ENCODE peak calls at places on chromosomes 11 and 22, in eight cellular contexts. O is heart left ventricle, F is esophagus squamous epithelium, K is uterus, W is lower leg skin, C is ovary, A is A549, E is prostate gland. L is an unnamed sample.

GRCh38 chr11:29009426-29009825 is 901.2 kb downstream of the METTL15 start:
- DNase-seq in F (no peak), E (no peak), O (no peak), A (no peak), K (no peak), C (no peak), W (no peak), L (no peak)

GRCh38 chr11:20360650-20361049 is 2.9 kb upstream of the HTATIP2 start:
- DNase-seq in O (no peak), E (no peak), C (no peak), K (no peak), W (no peak), A (no peak), F (no peak), L (no peak)

GRCh38 chr22:23591203-23591791 is 11.2 kb upstream of the IGLL1 start:
- DNase-seq in A (peak), O (peak), E (peak), W (no peak), F (no peak), K (no peak), C (peak), L (peak)

GRCh38 chr11:102047305-102047924 is at the start of gene CFAP300:
- DNase-seq in F (peak), O (peak), A (peak), W (peak), E (peak), C (peak), K (peak), L (peak)

GRCh38 chr11:70503878-70504240 is 105.5 kb downstream of the CTTN start:
- DNase-seq in K (no peak), W (no peak), A (no peak), E (no peak), F (no peak), C (no peak), O (peak), L (no peak)

GRCh38 chr11:28760676-28761390 is 652.6 kb downstream of the METTL15 start:
- DNase-seq in O (no peak), F (no peak), C (no peak), K (no peak), E (no peak), A (no peak), W (no peak), L (no peak)

GRCh38 chr11:39786682-39787081 is 1672.8 kb downstream of the LRRC4C start:
- DNase-seq in F (no peak), E (no peak), K (no peak), O (no peak), C (no peak), A (no peak), W (no peak), L (no peak)

GRCh38 chr11:130582994-130583393 is 134.5 kb downstream of the ADAMTS15 start:
- DNase-seq in E (no peak), C (no peak), O (no peak), F (no peak), W (no peak), A (no peak), K (no peak), L (no peak)

GRCh38 chr22:46083383-46084350 is 66.7 kb upstream of the PPARA start:
- DNase-seq in O (peak), C (no peak), W (no peak), K (peak), A (no peak), F (no peak), E (no peak), L (peak)

GRCh38 chr22:22938672-22939536 is 51.3 kb downstream of the IGLL5 start:
- DNase-seq in C (no peak), A (no peak), O (peak), F (no peak), E (no peak), K (no peak), W (no peak), L (no peak)

GRCh38 chr11:9250139-9250582 is 15.0 kb downstream of the DENND5A start:
- DNase-seq in A (no peak), E (no peak), W (no peak), F (no peak), O (no peak), K (no peak), C (no peak), L (no peak)

GRCh38 chr11:57318178-57318577 is 6.6 kb downstream of the TNKS1BP1 start:
- DNase-seq in W (no peak), E (no peak), K (no peak), C (no peak), O (peak), F (no peak), A (no peak), L (no peak)

DNA sequence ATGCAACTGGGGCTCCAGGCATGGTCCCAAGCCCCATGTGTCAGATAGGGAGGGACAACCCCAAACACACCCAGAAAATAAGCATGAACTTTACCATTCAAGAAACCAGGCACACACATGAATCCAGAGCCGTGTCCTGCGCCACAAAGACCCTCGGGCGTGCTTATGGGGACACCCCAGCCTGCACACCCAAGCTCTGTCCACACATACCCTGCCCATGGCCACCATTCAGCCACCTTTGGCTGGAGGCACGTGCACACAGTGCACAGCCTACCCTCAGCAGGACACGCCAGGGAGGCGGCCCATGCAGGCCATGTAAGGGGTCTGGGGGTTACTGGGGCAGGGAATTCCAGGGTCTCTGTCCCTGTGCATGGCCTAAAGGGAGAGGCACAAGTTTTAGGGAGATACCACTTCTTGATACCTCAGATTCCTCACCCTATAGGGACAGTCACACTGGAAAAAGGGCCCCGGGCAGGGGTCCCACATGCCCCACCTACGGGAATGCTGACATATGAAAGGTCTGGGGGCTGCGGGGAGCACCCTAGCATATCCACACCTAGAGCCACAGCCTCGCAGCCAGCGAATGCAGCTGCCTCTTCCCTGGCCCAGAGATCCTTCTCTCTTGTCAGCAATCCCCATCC is 20.6 kb downstream of the PACSIN2 start:
- DNase-seq in A (no peak), F (no peak), W (no peak), C (no peak), O (no peak), E (no peak), K (no peak), L (no peak)
- TF ChIP-seq POLR2A in A (peak), F (no peak), W (no peak), C (no peak), O (no peak), E (no peak), K (no peak), L (no peak)

DNA sequence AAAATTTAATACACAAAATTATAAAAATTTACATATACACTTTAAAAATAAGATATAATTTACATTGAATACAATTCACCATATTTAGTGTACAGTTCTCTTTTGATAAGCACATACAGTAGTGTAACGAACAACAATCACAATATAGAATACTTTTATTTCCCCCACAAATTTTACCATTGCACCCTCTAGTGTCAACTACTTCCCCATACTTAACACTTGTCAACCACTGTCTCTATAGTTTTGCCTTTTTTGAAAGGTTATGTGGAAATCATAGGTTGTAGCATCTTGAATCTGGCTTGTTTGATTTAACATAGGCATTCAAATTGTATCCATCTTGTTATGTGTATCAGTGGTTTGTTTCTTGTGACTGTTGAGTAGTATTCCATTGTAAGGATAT is 21.3 kb upstream of the PANX1 start:
- DNase-seq in K (no peak), C (no peak), W (no peak), A (no peak), F (no peak), E (no peak), O (no peak), L (no peak)
- TF ChIP-seq CTCF in K (no peak), C (no peak), W (no peak), A (no peak), F (no peak), E (no peak), O (no peak), L (no peak)

DNA sequence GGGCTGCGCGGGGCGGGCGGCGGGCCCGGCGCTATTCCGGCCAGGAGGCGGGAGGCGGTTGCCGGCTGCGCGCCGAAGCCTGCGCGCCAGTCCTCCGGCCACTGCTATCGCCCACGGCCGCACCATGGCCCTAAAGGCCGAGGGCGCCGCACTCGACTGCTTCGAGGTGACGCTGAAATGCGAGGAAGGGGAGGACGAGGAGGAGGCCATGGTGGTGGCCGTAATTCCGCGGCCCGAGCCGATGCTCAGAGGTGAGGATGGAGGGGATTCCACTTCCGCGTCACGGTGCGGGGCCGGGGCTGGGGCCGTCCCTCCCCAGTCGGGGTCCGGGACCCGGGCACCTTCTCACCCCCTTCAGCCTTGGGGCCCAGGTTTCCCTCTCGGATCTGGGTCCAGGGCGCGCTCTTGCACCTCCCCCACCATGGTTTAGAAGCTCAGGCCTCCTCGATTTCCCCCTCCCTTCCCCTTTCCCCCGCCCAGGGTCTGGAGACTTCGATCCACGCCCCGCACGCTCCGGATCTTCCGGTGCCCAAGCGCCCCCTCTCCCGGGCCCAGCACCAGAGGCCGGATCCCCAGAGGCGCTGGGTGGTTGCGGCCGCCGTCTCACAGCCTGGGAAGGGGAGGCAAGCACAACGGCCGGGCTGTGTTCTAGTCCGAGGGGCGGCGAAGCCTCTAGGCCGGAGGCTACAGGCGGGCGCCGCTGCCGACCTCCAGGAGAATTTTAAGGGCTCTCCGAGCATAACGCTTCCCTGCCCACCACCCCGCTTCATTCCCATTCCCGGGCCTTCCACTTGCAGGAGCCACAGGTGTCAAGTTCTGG is 517 bp downstream of the SPINDOC start:
- DNase-seq in W (no peak), E (peak), O (peak), C (peak), F (no peak), A (peak), K (peak), L (peak)
- H3K4me3 ChIP-seq in W (peak), E (peak), O (peak), C (peak), F (peak), A (peak), K (peak), L (peak)

GRCh38 chr11:94959179-94959578 is 14.2 kb downstream of the CWC15 start:
- DNase-seq in C (no peak), A (no peak), E (no peak), O (no peak), F (no peak), W (no peak), K (no peak), L (no peak)
- TF ChIP-seq POLR2A in C (no peak), A (no peak), E (no peak), O (no peak), F (no peak), W (no peak), K (no peak), L (no peak)

L was measured in tibial nerve.